ENCODE peak calls at places on chromosomes 7 and 10, in six cellular contexts. L is foreskin fibroblast, W is T-helper 2 cell, A is G401, G is iPS-NIHi11, H is GM12891. R is an unnamed sample.

GRCh38 chr10:118472961-118473675 is 122.3 kb downstream of the PRLHR start:
- DNase-seq in L (no peak), W (no peak), A (no peak), G (no peak), H (no peak), R (no peak)

GRCh38 chr10:100713859-100714565 is 31.4 kb upstream of the PAX2 start:
- DNase-seq in L (no peak), W (no peak), A (no peak), G (no peak), H (no peak), R (no peak)

GRCh38 chr10:24622781-24623301 is 100.8 kb downstream of the ARHGAP21 start:
- DNase-seq in L (no peak), W (no peak), A (peak; percentile 83), G (no peak), H (no peak), R (no peak)

GRCh38 chr10:114340816-114341215 is 63.5 kb downstream of the AFAP1L2 start:
- DNase-seq in L (no peak), W (no peak), A (peak; percentile 56), G (no peak), H (no peak), R (no peak)

GRCh38 chr10:99714446-99714845 is 17.5 kb downstream of the COX15 start:
- DNase-seq in L (no peak), W (no peak), A (no peak), G (no peak), H (no peak), R (no peak)

GRCh38 chr10:77090381-77091356 is 546.9 kb downstream of the KCNMA1 start:
- DNase-seq in L (no peak), W (no peak), A (no peak), G (no peak), H (no peak), R (no peak)

GRCh38 chr10:84517455-84518046 is 189.2 kb downstream of the CCSER2 start:
- DNase-seq in L (no peak), W (no peak), A (no peak), G (no peak), H (no peak), R (no peak)

GRCh38 chr10:59864141-59864962 is 42.0 kb downstream of the CCDC6 start:
- DNase-seq in L (no peak), W (no peak), A (no peak), G (peak; percentile 16), H (no peak), R (peak; percentile 2)

GRCh38 chr10:119131512-119132240 is 27.8 kb downstream of the DENND10 start:
- DNase-seq in L (no peak), W (no peak), A (no peak), G (no peak), H (no peak), R (peak; percentile 1)

GRCh38 chr10:113026679-113027078 is 76.6 kb downstream of the TCF7L2 start:
- DNase-seq in L (peak; percentile 28), W (no peak), A (no peak), G (no peak), H (no peak), R (no peak)

GRCh38 chr7:112505495-112505894 is 24.7 kb downstream of the LSMEM1 start:
- DNase-seq in L (no peak), W (no peak), A (no peak), G (no peak), H (no peak), R (no peak)

GRCh38 chr10:88728107-88728763 is 22.2 kb downstream of the LIPK start:
- DNase-seq in L (no peak), W (peak; percentile 9), A (peak; percentile 13), G (peak; percentile 72), H (no peak), R (no peak)

GRCh38 chr7:105816954-105817615 is 59.3 kb downstream of the ATXN7L1 start:
- DNase-seq in L (no peak), W (no peak), A (no peak), G (no peak), H (no peak), R (no peak)

GRCh38 chr7:136229819-136230609 is 252.9 kb upstream of the MTPN start:
- DNase-seq in L (no peak), W (no peak), A (no peak), G (no peak), H (no peak), R (no peak)

GRCh38 chr7:140506788-140507464 is 27.6 kb upstream of the MKRN1 start:
- DNase-seq in L (peak; percentile 18), W (no peak), A (peak; percentile 8), G (peak; percentile 67), H (no peak), R (no peak)

GRCh38 chr7:55132890-55133551 is 114.2 kb downstream of the EGFR start:
- DNase-seq in L (peak; percentile 100), W (no peak), A (no peak), G (no peak), H (no peak), R (peak; percentile 3)

R was measured in stimulated activated naive CD4-positive, alpha-beta T cell treated with Interleukin-2 at 50 U/mL for 16 hours.